ENCODE peak calls at places on chromosome 9, in seven cellular contexts. One of them, this sample, is unnamed.
A peak's percentile ranks its signal among the peaks of the same experiment; 100 is the strongest.

GRCh38 chr9:101460965-101461364 is 25.4 kb upstream of the ALDOB start:
- DNase-seq in endothelial cell: no peak
- DNase-seq in hepatocyte: no peak
- DNase-seq in activated B cell treated with CpG ODN at 0.5 μM for 24 hours: no peak
- DNase-seq in neural crest cell: no peak
- DNase-seq in progenitor cell of endocrine pancreas: no peak
- DNase-seq in right lobe of liver: no peak
- DNase-seq in this sample: no peak

GRCh38 chr9:92706218-92706940 is 36.4 kb upstream of the IPPK start:
- DNase-seq in endothelial cell: peak; percentile 60
- DNase-seq in hepatocyte: no peak
- DNase-seq in activated B cell treated with CpG ODN at 0.5 μM for 24 hours: no peak
- DNase-seq in neural crest cell: no peak
- DNase-seq in progenitor cell of endocrine pancreas: no peak
- DNase-seq in right lobe of liver: no peak
- DNase-seq in this sample: no peak

GRCh38 chr9:26656003-26656940 is 236.3 kb downstream of the CAAP1 start:
- DNase-seq in endothelial cell: peak; percentile 12
- DNase-seq in hepatocyte: peak; percentile 28
- DNase-seq in activated B cell treated with CpG ODN at 0.5 μM for 24 hours: no peak
- DNase-seq in neural crest cell: peak; percentile 43
- DNase-seq in progenitor cell of endocrine pancreas: no peak
- DNase-seq in right lobe of liver: no peak
- DNase-seq in this sample: no peak

GRCh38 chr9:10910779-10911178 is 298.0 kb upstream of the PTPRD start:
- DNase-seq in endothelial cell: no peak
- DNase-seq in hepatocyte: no peak
- DNase-seq in activated B cell treated with CpG ODN at 0.5 μM for 24 hours: no peak
- DNase-seq in neural crest cell: no peak
- DNase-seq in progenitor cell of endocrine pancreas: no peak
- DNase-seq in right lobe of liver: no peak
- DNase-seq in this sample: no peak

GRCh38 chr9:74770508-74771261 is 117.0 kb downstream of the TRPM6 start:
- DNase-seq in endothelial cell: peak; percentile 47
- DNase-seq in hepatocyte: peak; percentile 35
- DNase-seq in activated B cell treated with CpG ODN at 0.5 μM for 24 hours: peak; percentile 21
- DNase-seq in neural crest cell: peak; percentile 39
- DNase-seq in progenitor cell of endocrine pancreas: peak; percentile 12
- DNase-seq in right lobe of liver: no peak
- DNase-seq in this sample: no peak

GRCh38 chr9:129305246-129305645 is 127.2 kb upstream of the IER5L start:
- DNase-seq in endothelial cell: no peak
- DNase-seq in hepatocyte: no peak
- DNase-seq in activated B cell treated with CpG ODN at 0.5 μM for 24 hours: no peak
- DNase-seq in neural crest cell: no peak
- DNase-seq in progenitor cell of endocrine pancreas: no peak
- DNase-seq in right lobe of liver: peak; percentile 27
- DNase-seq in this sample: peak; percentile 52

GRCh38 chr9:14994738-14995137 is 84.5 kb upstream of the FREM1 start:
- DNase-seq in endothelial cell: no peak
- DNase-seq in hepatocyte: no peak
- DNase-seq in activated B cell treated with CpG ODN at 0.5 μM for 24 hours: no peak
- DNase-seq in neural crest cell: no peak
- DNase-seq in progenitor cell of endocrine pancreas: no peak
- DNase-seq in right lobe of liver: no peak
- DNase-seq in this sample: no peak

GRCh38 chr9:136451221-136451877 is 11.7 kb upstream of the INPP5E start:
- DNase-seq in endothelial cell: no peak
- DNase-seq in hepatocyte: no peak
- DNase-seq in activated B cell treated with CpG ODN at 0.5 μM for 24 hours: no peak
- DNase-seq in neural crest cell: no peak
- DNase-seq in progenitor cell of endocrine pancreas: no peak
- DNase-seq in right lobe of liver: no peak
- DNase-seq in this sample: no peak

GRCh38 chr9:744790-745456 is 96.6 kb upstream of the DMRT1 start:
- DNase-seq in endothelial cell: no peak
- DNase-seq in hepatocyte: no peak
- DNase-seq in activated B cell treated with CpG ODN at 0.5 μM for 24 hours: no peak
- DNase-seq in neural crest cell: no peak
- DNase-seq in progenitor cell of endocrine pancreas: no peak
- DNase-seq in right lobe of liver: peak; percentile 94
- DNase-seq in this sample: no peak

GRCh38 chr9:127074561-127075548 is 47.6 kb downstream of the ANGPTL2 start:
- DNase-seq in endothelial cell: no peak
- DNase-seq in hepatocyte: no peak
- DNase-seq in activated B cell treated with CpG ODN at 0.5 μM for 24 hours: no peak
- DNase-seq in neural crest cell: no peak
- DNase-seq in progenitor cell of endocrine pancreas: no peak
- DNase-seq in right lobe of liver: no peak
- DNase-seq in this sample: peak; percentile 32

GRCh38 chr9:116361558-116361957 is 208.0 kb downstream of the PAPPA start:
- DNase-seq in endothelial cell: no peak
- DNase-seq in hepatocyte: no peak
- DNase-seq in activated B cell treated with CpG ODN at 0.5 μM for 24 hours: no peak
- DNase-seq in neural crest cell: no peak
- DNase-seq in progenitor cell of endocrine pancreas: no peak
- DNase-seq in right lobe of liver: no peak
- DNase-seq in this sample: no peak

GRCh38 chr9:111878946-111879345 is 17.7 kb upstream of the UGCG start:
- DNase-seq in endothelial cell: no peak
- DNase-seq in hepatocyte: no peak
- DNase-seq in activated B cell treated with CpG ODN at 0.5 μM for 24 hours: no peak
- DNase-seq in neural crest cell: no peak
- DNase-seq in progenitor cell of endocrine pancreas: no peak
- DNase-seq in right lobe of liver: no peak
- DNase-seq in this sample: no peak

GRCh38 chr9:87336407-87336806 is 161.3 kb upstream of the DAPK1 start:
- DNase-seq in endothelial cell: no peak
- DNase-seq in hepatocyte: peak; percentile 33
- DNase-seq in activated B cell treated with CpG ODN at 0.5 μM for 24 hours: no peak
- DNase-seq in neural crest cell: no peak
- DNase-seq in progenitor cell of endocrine pancreas: no peak
- DNase-seq in right lobe of liver: no peak
- DNase-seq in this sample: no peak

GRCh38 chr9:26357803-26358339 is 534.7 kb downstream of the CAAP1 start:
- DNase-seq in endothelial cell: no peak
- DNase-seq in hepatocyte: no peak
- DNase-seq in activated B cell treated with CpG ODN at 0.5 μM for 24 hours: no peak
- DNase-seq in neural crest cell: no peak
- DNase-seq in progenitor cell of endocrine pancreas: no peak
- DNase-seq in right lobe of liver: no peak
- DNase-seq in this sample: no peak

GRCh38 chr9:113620377-113621161 is 157.0 kb downstream of the RGS3 start:
- DNase-seq in endothelial cell: peak; percentile 72
- DNase-seq in hepatocyte: peak; percentile 91
- DNase-seq in activated B cell treated with CpG ODN at 0.5 μM for 24 hours: no peak
- DNase-seq in neural crest cell: no peak
- DNase-seq in progenitor cell of endocrine pancreas: peak; percentile 39
- DNase-seq in right lobe of liver: peak; percentile 78
- DNase-seq in this sample: no peak

GRCh38 chr9:2013688-2014087 is 1.5 kb upstream of the SMARCA2 start:
- DNase-seq in endothelial cell: no peak
- DNase-seq in hepatocyte: no peak
- DNase-seq in activated B cell treated with CpG ODN at 0.5 μM for 24 hours: no peak
- DNase-seq in neural crest cell: no peak
- DNase-seq in progenitor cell of endocrine pancreas: no peak
- DNase-seq in right lobe of liver: no peak
- DNase-seq in this sample: no peak

GRCh38 chr9:78261403-78262001 is 25.6 kb downstream of the CEP78 start:
- DNase-seq in endothelial cell: no peak
- DNase-seq in hepatocyte: peak; percentile 31
- DNase-seq in activated B cell treated with CpG ODN at 0.5 μM for 24 hours: no peak
- DNase-seq in neural crest cell: no peak
- DNase-seq in progenitor cell of endocrine pancreas: no peak
- DNase-seq in right lobe of liver: no peak
- DNase-seq in this sample: no peak
- TF ChIP-seq CTCF in endothelial cell: peak; percentile 74
- TF ChIP-seq CTCF in hepatocyte: peak; percentile 71
- TF ChIP-seq CTCF in activated B cell treated with CpG ODN at 0.5 μM for 24 hours: peak; percentile 96
- TF ChIP-seq CTCF in neural crest cell: peak; percentile 83
- TF ChIP-seq CTCF in progenitor cell of endocrine pancreas: peak; percentile 81
- TF ChIP-seq CTCF in right lobe of liver: peak; percentile 65
- TF ChIP-seq CTCF in this sample: peak; percentile 89

DNA sequence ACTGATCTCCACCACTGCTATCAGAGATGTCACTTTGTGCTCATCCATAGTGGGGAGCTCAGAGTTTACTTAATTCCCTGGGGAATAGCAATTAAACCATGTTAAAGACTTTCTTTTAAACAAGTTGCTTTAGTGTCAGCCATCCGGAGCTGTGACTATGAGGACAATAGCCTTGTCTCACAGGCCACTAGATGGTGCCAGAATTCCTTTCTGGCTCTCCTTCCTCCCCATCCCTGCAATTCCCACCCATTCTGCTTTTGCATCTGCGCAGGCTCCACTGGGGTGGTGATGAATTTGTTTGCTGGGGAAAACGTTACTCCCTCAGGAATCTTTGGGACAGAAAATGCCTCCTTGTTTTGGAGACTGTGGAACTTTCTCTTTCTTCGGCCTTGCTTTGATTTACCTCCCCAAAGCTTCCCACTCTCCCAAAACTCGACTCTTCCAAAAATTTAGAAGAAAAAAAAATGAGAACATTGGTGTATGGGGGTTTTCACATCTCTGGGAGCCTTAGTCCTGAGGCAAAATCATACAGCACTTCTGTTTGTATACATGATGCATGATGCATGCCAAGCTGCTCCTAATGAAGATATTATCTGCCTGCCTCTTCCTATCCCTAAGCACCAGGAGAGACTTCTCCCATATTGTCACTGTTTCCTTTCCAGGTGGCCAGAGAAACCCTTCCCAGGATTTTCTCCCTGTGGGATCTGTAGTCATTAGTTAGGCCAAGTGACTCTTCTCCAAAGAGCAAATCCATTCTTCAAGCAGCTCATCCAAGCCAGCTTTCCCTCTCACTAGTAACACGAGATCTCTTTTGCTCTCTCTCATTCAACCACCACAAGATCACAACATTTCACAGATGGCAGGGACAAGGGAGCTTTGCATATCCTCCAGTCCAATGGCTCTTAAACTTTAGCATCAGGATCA is 466.1 kb downstream of the TLR4 start:
- DNase-seq in endothelial cell: peak; percentile 52
- DNase-seq in hepatocyte: peak; percentile 73
- DNase-seq in activated B cell treated with CpG ODN at 0.5 μM for 24 hours: no peak
- DNase-seq in neural crest cell: peak; percentile 40
- DNase-seq in progenitor cell of endocrine pancreas: peak; percentile 31
- DNase-seq in right lobe of liver: no peak
- DNase-seq in this sample: no peak
- TF ChIP-seq CTCF in endothelial cell: no peak
- TF ChIP-seq CTCF in hepatocyte: peak; percentile 77
- TF ChIP-seq CTCF in activated B cell treated with CpG ODN at 0.5 μM for 24 hours: no peak
- TF ChIP-seq CTCF in neural crest cell: peak; percentile 83
- TF ChIP-seq CTCF in progenitor cell of endocrine pancreas: peak; percentile 86
- TF ChIP-seq CTCF in right lobe of liver: peak; percentile 76
- TF ChIP-seq CTCF in this sample: peak; percentile 84

GRCh38 chr9:137956688-137957385 is 79.3 kb downstream of the CACNA1B start:
- DNase-seq in endothelial cell: no peak
- DNase-seq in hepatocyte: no peak
- DNase-seq in activated B cell treated with CpG ODN at 0.5 μM for 24 hours: no peak
- DNase-seq in neural crest cell: no peak
- DNase-seq in progenitor cell of endocrine pancreas: no peak
- DNase-seq in right lobe of liver: no peak
- DNase-seq in this sample: no peak
- TF ChIP-seq CTCF in endothelial cell: no peak
- TF ChIP-seq CTCF in hepatocyte: no peak
- TF ChIP-seq CTCF in activated B cell treated with CpG ODN at 0.5 μM for 24 hours: no peak
- TF ChIP-seq CTCF in neural crest cell: no peak
- TF ChIP-seq CTCF in progenitor cell of endocrine pancreas: no peak
- TF ChIP-seq CTCF in right lobe of liver: no peak
- TF ChIP-seq CTCF in this sample: no peak

GRCh38 chr9:125260564-125260963 is 1.1 kb upstream of the GAPVD1 start:
- DNase-seq in endothelial cell: no peak
- DNase-seq in hepatocyte: no peak
- DNase-seq in activated B cell treated with CpG ODN at 0.5 μM for 24 hours: no peak
- DNase-seq in neural crest cell: no peak
- DNase-seq in progenitor cell of endocrine pancreas: no peak
- DNase-seq in right lobe of liver: no peak
- DNase-seq in this sample: no peak
- TF ChIP-seq CTCF in endothelial cell: no peak
- TF ChIP-seq CTCF in hepatocyte: no peak
- TF ChIP-seq CTCF in activated B cell treated with CpG ODN at 0.5 μM for 24 hours: no peak
- TF ChIP-seq CTCF in neural crest cell: no peak
- TF ChIP-seq CTCF in progenitor cell of endocrine pancreas: no peak
- TF ChIP-seq CTCF in right lobe of liver: no peak
- TF ChIP-seq CTCF in this sample: no peak

GRCh38 chr9:89667730-89668129 is 62.9 kb downstream of the GADD45G start:
- DNase-seq in endothelial cell: no peak
- DNase-seq in hepatocyte: peak; percentile 57
- DNase-seq in activated B cell treated with CpG ODN at 0.5 μM for 24 hours: no peak
- DNase-seq in neural crest cell: no peak
- DNase-seq in progenitor cell of endocrine pancreas: no peak
- DNase-seq in right lobe of liver: peak; percentile 86
- DNase-seq in this sample: no peak
- TF ChIP-seq CTCF in endothelial cell: no peak
- TF ChIP-seq CTCF in hepatocyte: no peak
- TF ChIP-seq CTCF in activated B cell treated with CpG ODN at 0.5 μM for 24 hours: no peak
- TF ChIP-seq CTCF in neural crest cell: no peak
- TF ChIP-seq CTCF in progenitor cell of endocrine pancreas: no peak
- TF ChIP-seq CTCF in right lobe of liver: no peak
- TF ChIP-seq CTCF in this sample: no peak

GRCh38 chr9:133342570-133342969 is 5.4 kb downstream of the MED22 start:
- DNase-seq in endothelial cell: peak; percentile 51
- DNase-seq in hepatocyte: no peak
- DNase-seq in activated B cell treated with CpG ODN at 0.5 μM for 24 hours: no peak
- DNase-seq in neural crest cell: no peak
- DNase-seq in progenitor cell of endocrine pancreas: no peak
- DNase-seq in right lobe of liver: no peak
- DNase-seq in this sample: no peak
- TF ChIP-seq CTCF in endothelial cell: no peak
- TF ChIP-seq CTCF in hepatocyte: no peak
- TF ChIP-seq CTCF in activated B cell treated with CpG ODN at 0.5 μM for 24 hours: no peak
- TF ChIP-seq CTCF in neural crest cell: peak; percentile 1
- TF ChIP-seq CTCF in progenitor cell of endocrine pancreas: no peak
- TF ChIP-seq CTCF in right lobe of liver: no peak
- TF ChIP-seq CTCF in this sample: no peak

GRCh38 chr9:35756743-35757526 is 2.9 kb upstream of the MSMP start:
- DNase-seq in endothelial cell: peak; percentile 62
- DNase-seq in hepatocyte: peak; percentile 81
- DNase-seq in activated B cell treated with CpG ODN at 0.5 μM for 24 hours: peak; percentile 68
- DNase-seq in neural crest cell: peak; percentile 36
- DNase-seq in progenitor cell of endocrine pancreas: peak; percentile 62
- DNase-seq in right lobe of liver: peak; percentile 78
- DNase-seq in this sample: no peak
- TF ChIP-seq CTCF in endothelial cell: no peak
- TF ChIP-seq CTCF in hepatocyte: no peak
- TF ChIP-seq CTCF in activated B cell treated with CpG ODN at 0.5 μM for 24 hours: no peak
- TF ChIP-seq CTCF in neural crest cell: peak; percentile 20
- TF ChIP-seq CTCF in progenitor cell of endocrine pancreas: no peak
- TF ChIP-seq CTCF in right lobe of liver: no peak
- TF ChIP-seq CTCF in this sample: peak; percentile 1

GRCh38 chr9:104841601-104842106 is 77.7 kb downstream of the NIPSNAP3B start:
- DNase-seq in endothelial cell: no peak
- DNase-seq in hepatocyte: no peak
- DNase-seq in activated B cell treated with CpG ODN at 0.5 μM for 24 hours: no peak
- DNase-seq in neural crest cell: no peak
- DNase-seq in progenitor cell of endocrine pancreas: no peak
- DNase-seq in right lobe of liver: peak; percentile 80
- DNase-seq in this sample: no peak
- TF ChIP-seq CTCF in endothelial cell: no peak
- TF ChIP-seq CTCF in hepatocyte: no peak
- TF ChIP-seq CTCF in activated B cell treated with CpG ODN at 0.5 μM for 24 hours: no peak
- TF ChIP-seq CTCF in neural crest cell: no peak
- TF ChIP-seq CTCF in progenitor cell of endocrine pancreas: no peak
- TF ChIP-seq CTCF in right lobe of liver: no peak
- TF ChIP-seq CTCF in this sample: no peak